ENCODE peak calls at places on chromosomes 7 and 10, in six cellular contexts. E is esophagus muscularis mucosa, T is endothelial cell of umbilical vein, G is gastrocnemius medialis, W is body of pancreas, F is spleen. Y is an unnamed sample.

GRCh38 chr7:128167316-128167691 is 73.8 kb upstream of the LEP start:
- DNase-seq in F (no peak), G (no peak), E (no peak), W (peak; percentile 76), T (no peak), Y (no peak)

GRCh38 chr7:151714201-151714600 is 162.7 kb downstream of the PRKAG2 start:
- DNase-seq in G (no peak), W (no peak), E (no peak), F (no peak), T (no peak), Y (no peak)

GRCh38 chr7:100034871-100035510 is 14.6 kb upstream of the ZSCAN21 start:
- DNase-seq in G (no peak), T (peak; percentile 46), W (no peak), E (no peak), F (no peak), Y (no peak)

GRCh38 chr10:12938271-12938670 is 63.2 kb downstream of the CCDC3 start:
- DNase-seq in W (no peak), E (no peak), G (no peak), F (no peak), T (no peak), Y (no peak)

GRCh38 chr7:99928994-99929729 is at the start of gene GJC3:
- DNase-seq in W (peak; percentile 45), G (no peak), F (peak; percentile 86), T (peak; percentile 80), E (no peak), Y (no peak)

GRCh38 chr7:37083311-37084096 is 359.2 kb upstream of the AOAH start:
- DNase-seq in W (peak; percentile 12), F (no peak), G (peak; percentile 24), T (no peak), E (peak; percentile 86), Y (no peak)

GRCh38 chr10:49602380-49603023 is 7.6 kb upstream of the SLC18A3 start:
- DNase-seq in G (no peak), T (no peak), F (no peak), W (no peak), E (peak; percentile 64), Y (no peak)

GRCh38 chr10:7795605-7796004 is 7.6 kb downstream of the ATP5F1C start:
- DNase-seq in W (peak; percentile 66), T (peak; percentile 55), E (no peak), F (no peak), G (no peak), Y (peak; percentile 56)

GRCh38 chr7:101017099-101017777 is 2.6 kb upstream of the MUC17 start:
- DNase-seq in F (peak; percentile 88), T (peak; percentile 40), G (peak; percentile 14), W (peak; percentile 54), E (no peak), Y (peak; percentile 68)

GRCh38 chr10:128995676-128996075 is 471.4 kb upstream of the MGMT start:
- DNase-seq in W (no peak), E (no peak), F (no peak), G (no peak), T (no peak), Y (no peak)

GRCh38 chr10:68959695-68960524 is 3.9 kb downstream of the DDX21 start:
- DNase-seq in G (no peak), T (no peak), F (no peak), W (no peak), E (no peak), Y (no peak)

GRCh38 chr7:100826546-100827329 is 585 bp downstream of the EPHB4 start:
- DNase-seq in T (peak; percentile 24), E (no peak), F (no peak), W (no peak), G (no peak), Y (peak; percentile 57)

GRCh38 chr7:66668112-66668511 is 39.4 kb downstream of the KCTD7 start:
- DNase-seq in E (no peak), W (no peak), G (no peak), F (no peak), T (no peak), Y (no peak)

GRCh38 chr10:127649642-127650041 is 87.3 kb upstream of the FOXI2 start:
- DNase-seq in T (peak; percentile 4), G (no peak), F (no peak), W (no peak), E (no peak), Y (peak; percentile 20)

GRCh38 chr10:12974123-12974844 is 27.2 kb downstream of the CCDC3 start:
- DNase-seq in F (no peak), W (no peak), G (no peak), T (no peak), E (no peak), Y (no peak)

GRCh38 chr10:34811968-34812514 is 3.1 kb downstream of the PARD3 start:
- DNase-seq in F (no peak), G (no peak), W (no peak), E (no peak), T (no peak), Y (no peak)

GRCh38 chr10:29590598-29591415 is 44.0 kb downstream of the SVIL start:
- DNase-seq in T (no peak), G (no peak), E (peak; percentile 70), F (no peak), W (no peak), Y (peak; percentile 30)

GRCh38 chr7:117572826-117573620 is 93.2 kb downstream of the CFTR start:
- DNase-seq in W (no peak), G (no peak), T (no peak), E (no peak), F (no peak), Y (no peak)

GRCh38 chr7:1555046-1555812 is 776 bp downstream of the TMEM184A start:
- DNase-seq in W (peak; percentile 89), E (no peak), T (peak; percentile 28), G (no peak), F (no peak), Y (no peak)

GRCh38 chr7:1554332-1555045 is 1.5 kb downstream of the TMEM184A start:
- DNase-seq in W (peak; percentile 31), T (no peak), E (no peak), G (no peak), F (no peak), Y (no peak)

GRCh38 chr7:1557771-1558170 is 1.8 kb upstream of the TMEM184A start:
- DNase-seq in W (no peak), T (no peak), F (no peak), E (no peak), G (no peak), Y (no peak)

GRCh38 chr7:1557006-1557405 is 1.0 kb upstream of the TMEM184A start:
- DNase-seq in E (no peak), F (no peak), W (no peak), G (no peak), T (no peak), Y (no peak)

DNA sequence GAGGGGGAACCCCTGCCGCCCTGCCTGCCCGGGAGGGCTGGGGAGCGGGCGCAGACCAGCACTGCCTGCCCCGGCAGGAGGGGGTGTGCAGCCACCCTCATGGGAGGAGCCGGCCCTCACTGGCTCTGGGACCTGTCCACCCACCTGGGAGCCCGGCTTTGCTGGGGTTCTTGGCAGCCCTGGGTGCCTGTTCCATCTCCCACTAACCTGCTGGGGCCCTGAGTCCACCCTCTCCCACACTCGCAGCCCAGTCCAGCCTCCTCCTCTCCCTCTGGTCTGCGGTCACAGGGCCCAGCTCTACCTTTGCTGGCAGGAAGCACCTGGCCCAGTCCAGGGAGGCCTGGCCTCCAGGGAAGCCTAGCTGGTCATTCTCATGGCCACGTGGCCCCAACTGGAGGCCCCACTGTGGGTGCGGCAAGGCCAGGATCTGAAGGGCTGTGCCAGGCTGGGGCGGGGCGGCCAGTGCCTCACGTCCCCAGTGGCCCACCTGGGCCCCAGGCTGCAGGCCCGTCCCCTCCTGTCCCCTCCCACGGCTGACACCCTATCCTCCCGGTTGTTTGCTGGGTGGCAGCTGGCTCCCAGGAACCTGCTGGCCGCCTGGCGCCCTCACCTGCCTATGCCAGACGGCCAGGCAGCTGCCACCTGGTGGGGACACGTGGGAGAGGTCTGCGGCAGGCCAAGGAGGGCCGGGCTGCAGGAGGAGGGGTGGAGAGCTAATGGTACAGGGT is at the start of gene TMEM184A:
- DNase-seq in F (no peak), G (peak; percentile 78), T (no peak), W (peak; percentile 99), E (no peak), Y (peak; percentile 34)
- TF ChIP-seq POLR2A in F (no peak), G (no peak), T (no peak), W (peak; percentile 92), E (no peak), Y (no peak)

DNA sequence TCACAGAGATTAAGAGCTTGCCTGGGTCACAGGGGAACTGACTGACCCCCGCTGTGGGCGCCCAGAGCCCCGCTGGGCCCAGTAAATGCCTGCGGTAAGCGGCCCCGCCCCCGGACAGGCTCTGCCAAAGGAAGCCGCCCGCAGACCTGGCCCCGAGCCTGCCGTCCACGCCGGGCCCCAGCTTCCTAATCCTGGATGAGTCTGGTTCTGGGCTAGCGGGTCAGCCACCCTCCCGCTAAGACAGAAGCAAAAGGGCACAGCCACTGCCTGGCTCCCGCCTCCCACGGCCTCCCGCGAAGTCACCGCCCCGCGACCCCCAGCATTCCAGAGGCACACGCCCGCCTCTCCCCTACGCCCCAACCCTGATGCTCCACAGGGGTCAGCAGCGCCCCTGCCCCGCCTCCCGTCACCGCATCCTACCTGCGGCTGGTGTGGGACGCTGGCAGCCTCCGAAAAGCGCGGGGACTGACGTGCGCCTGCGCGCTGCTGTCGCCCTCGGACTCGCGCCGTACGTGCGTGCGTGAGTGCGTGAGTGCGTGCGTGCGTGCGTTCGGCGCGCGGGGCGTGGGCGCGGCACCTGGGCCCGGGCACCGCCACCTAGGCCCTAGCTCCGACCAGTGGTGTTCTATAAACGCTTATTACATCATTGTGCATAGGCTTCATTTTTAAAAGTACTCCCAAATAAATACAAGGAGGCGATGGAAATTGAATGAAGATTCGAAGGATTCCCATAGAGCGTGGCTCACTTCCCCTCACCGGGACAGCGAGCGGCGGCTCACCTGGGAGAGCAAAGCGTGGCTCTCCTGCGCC is at the start of gene FIGNL1:
- DNase-seq in F (peak; percentile 95), W (peak; percentile 81), G (peak; percentile 44), E (no peak), T (peak; percentile 78), Y (peak; percentile 90)
- TF ChIP-seq POLR2A in F (no peak), W (peak; percentile 69), G (no peak), E (no peak), T (peak; percentile 79), Y (peak; percentile 71)

GRCh38 chr10:86971146-86971991 is 3.1 kb downstream of the ADIRF start:
- DNase-seq in T (peak; percentile 73), E (peak; percentile 97), W (peak; percentile 92), F (peak; percentile 96), G (peak; percentile 75), Y (peak; percentile 69)
- TF ChIP-seq POLR2A in T (no peak), E (peak; percentile 97), W (peak; percentile 95), F (peak; percentile 21), G (peak; percentile 94), Y (no peak)

DNA sequence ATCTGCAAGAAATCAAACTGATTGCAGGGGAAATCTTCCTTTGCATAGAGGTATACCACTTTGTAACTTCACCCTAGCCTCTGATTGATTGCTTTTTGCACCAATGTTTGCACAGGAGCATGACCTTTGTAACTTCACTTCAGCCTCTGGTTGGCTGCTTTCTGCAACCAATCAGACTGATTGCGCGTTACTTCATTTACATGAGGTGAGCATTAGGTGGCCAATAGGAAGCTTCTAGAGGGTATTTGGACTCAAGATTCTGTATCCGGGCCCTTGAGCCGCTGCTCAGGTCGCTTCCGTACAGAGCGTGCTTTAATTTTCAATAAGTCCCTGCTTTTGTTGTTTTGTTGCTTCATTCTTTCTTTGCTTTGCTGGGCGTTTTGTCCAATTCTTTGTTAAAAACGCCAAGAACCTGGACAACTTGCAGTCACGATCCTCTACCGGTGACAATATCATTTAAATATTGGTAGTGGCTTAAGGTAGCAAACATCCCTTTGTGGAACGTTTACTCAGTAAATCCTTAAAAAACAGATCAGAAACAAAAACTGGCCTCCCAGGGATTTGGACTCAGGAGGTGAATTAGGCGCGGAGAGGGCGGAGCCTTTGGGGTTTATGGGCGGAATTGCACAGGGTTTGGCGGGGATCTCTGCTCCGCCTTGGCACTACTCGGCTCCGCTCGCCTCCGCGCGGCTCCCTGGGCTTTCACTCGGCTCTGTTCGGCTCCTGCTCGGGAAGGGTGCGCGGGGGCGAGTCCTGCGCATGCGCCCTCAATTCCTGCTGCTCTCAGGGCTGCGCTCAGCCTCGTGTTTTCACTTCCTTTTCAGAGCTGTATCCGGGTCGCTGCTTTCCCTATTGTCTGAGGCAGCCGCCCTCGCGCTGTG is at the start of gene PHF14:
- DNase-seq in W (peak; percentile 99), E (peak; percentile 98), T (peak; percentile 98), F (peak; percentile 98), G (peak; percentile 92), Y (peak; percentile 97)
- TF ChIP-seq POLR2A in W (peak; percentile 90), E (no peak), T (peak; percentile 86), F (no peak), G (peak; percentile 55), Y (peak; percentile 76)

Y was measured in erythroblast.